ENCODE peak calls at places on chromosome 21, in four cellular contexts. Z is fibroblast of lung, K is GM23338, J is mesenchymal stem cell. D is an unnamed sample.
A peak's percentile ranks its signal among the peaks of the same experiment; 100 is the strongest.

GRCh38 chr21:30482130-30482529 is 2.0 kb upstream of the KRTAP19-1 start:
- DNase-seq in Z (no peak), K (no peak), J (no peak), D (no peak)

GRCh38 chr21:46208761-46209721 is 19.5 kb downstream of the LSS start:
- DNase-seq in Z (no peak), K (no peak), J (no peak), D (no peak)

GRCh38 chr21:35226960-35227741 is 178.0 kb upstream of the RUNX1 start:
- DNase-seq in Z (no peak), K (no peak), J (no peak), D (no peak)

GRCh38 chr21:31337086-31337485 is 7.0 kb downstream of the TIAM1 start:
- DNase-seq in Z (no peak), K (no peak), J (no peak), D (no peak)

GRCh38 chr21:34724857-34725195 is 56.0 kb downstream of the CLIC6 start:
- DNase-seq in Z (no peak), K (no peak), J (no peak), D (no peak)

GRCh38 chr21:15051652-15052554 is 12.9 kb downstream of the NRIP1 start:
- DNase-seq in Z (no peak), K (no peak), J (peak; percentile 55), D (no peak)

GRCh38 chr21:45537746-45538291 is 4.4 kb downstream of the SLC19A1 start:
- DNase-seq in Z (no peak), K (no peak), J (no peak), D (no peak)

GRCh38 chr21:37914211-37914900 is 1.9 kb downstream of the KCNJ6 start:
- DNase-seq in Z (peak; percentile 17), K (peak; percentile 85), J (peak; percentile 54), D (no peak)

GRCh38 chr21:45994738-45995685 is 13.4 kb downstream of the COL6A1 start:
- DNase-seq in Z (no peak), K (no peak), J (no peak), D (no peak)

GRCh38 chr21:42424848-42425602 is 21.3 kb downstream of the UBASH3A start:
- DNase-seq in Z (no peak), K (no peak), J (no peak), D (peak; percentile 44)

GRCh38 chr21:45515241-45516061 is 26.8 kb downstream of the SLC19A1 start:
- DNase-seq in Z (no peak), K (peak; percentile 57), J (no peak), D (no peak)

GRCh38 chr21:44006656-44007055 is 5.5 kb upstream of the TRAPPC10 start:
- DNase-seq in Z (no peak), K (no peak), J (no peak), D (no peak)
- H3K4me2 ChIP-seq in Z (no peak overlapping the region), K (no peak overlapping the region), J (no peak overlapping the region), D (no peak overlapping the region)

DNA sequence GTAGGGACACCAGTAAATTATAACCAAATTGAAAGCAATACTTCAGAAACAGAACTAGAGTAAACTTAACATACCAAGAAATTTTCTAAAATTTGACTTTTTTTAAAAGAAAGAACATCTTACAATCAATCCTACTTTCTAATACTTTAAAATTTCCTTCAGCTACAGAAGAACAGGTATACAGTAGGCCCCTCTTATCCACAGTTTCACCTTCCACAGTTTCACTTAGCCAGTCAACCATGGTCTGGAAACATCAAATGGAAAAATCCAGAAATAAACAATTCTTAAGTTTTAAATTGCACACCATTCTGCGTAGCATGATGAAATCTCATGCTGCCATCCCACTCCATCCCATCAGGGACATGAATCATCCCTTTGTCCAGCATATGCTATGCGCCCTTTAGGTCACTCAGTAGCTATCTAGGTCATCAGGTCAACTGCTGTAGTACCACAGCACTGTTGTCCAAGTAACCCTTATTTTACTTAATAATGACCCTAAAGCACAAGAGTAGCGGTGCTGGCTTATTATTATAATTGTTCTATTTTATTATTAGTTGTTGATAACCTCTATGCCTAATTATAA is 67.7 kb downstream of the HSF2BP start:
- DNase-seq in Z (peak; percentile 50), K (no peak), J (peak; percentile 72), D (peak; percentile 80)
- H3K4me2 ChIP-seq in Z (no peak overlapping the region), K (no peak overlapping the region), J (no peak overlapping the region), D (no peak overlapping the region)

GRCh38 chr21:36547464-36547863 is 67.5 kb upstream of the CLDN14 start:
- DNase-seq in Z (no peak), K (no peak), J (no peak), D (no peak)
- H3K4me2 ChIP-seq in Z (no peak overlapping the region), K (no peak overlapping the region), J (no peak overlapping the region), D (no peak overlapping the region)

GRCh38 chr21:29219165-29219770 is 79.5 kb upstream of the BACH1 start:
- DNase-seq in Z (peak; percentile 51), K (no peak), J (peak; percentile 42), D (no peak)
- H3K4me2 ChIP-seq in Z (no peak overlapping the region), K (no peak overlapping the region), J (no peak overlapping the region), D (no peak overlapping the region)

DNA sequence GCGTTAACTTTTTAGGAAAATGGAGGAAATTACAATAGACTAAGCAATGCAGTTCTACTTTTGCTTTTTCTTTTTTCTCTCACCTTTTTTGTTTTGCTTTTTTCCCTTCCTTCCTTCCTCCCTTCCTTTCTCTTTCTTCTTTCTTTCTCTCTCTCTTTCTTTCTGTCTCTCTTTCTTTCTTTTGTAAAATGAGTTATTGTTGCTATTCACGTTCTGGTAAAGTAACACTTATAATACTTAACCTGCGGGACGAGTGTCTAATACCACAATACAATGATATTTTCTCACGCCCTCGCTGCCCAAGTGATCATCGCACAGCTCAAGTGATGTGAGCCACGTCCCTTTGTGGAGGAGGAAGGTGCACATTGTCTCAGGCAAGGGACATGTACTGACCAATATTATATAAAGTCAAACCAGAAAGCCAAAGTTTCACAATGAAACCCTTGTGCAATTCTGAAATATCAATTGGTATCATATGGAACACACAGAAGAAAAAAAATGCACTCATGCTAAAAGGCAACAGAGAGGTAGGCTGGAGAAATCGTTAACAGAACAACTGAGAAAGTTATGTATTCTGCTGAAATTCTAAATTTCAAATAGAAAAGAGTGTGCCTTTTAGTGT is 1.7 kb downstream of the JAM2 start:
- DNase-seq in Z (no peak), K (no peak), J (no peak), D (no peak)
- H3K4me2 ChIP-seq in Z (peak overlapping the region; percentile 83), K (peak overlapping the region; percentile 97), J (no peak overlapping the region), D (peak overlapping the region; percentile 83)

GRCh38 chr21:38988211-38989096 is 182.7 kb downstream of the ETS2 start:
- DNase-seq in Z (no peak), K (no peak), J (peak; percentile 14), D (no peak)

GRCh38 chr21:38986460-38987395 is 181.0 kb downstream of the ETS2 start:
- DNase-seq in Z (no peak), K (no peak), J (no peak), D (no peak)

GRCh38 chr21:38985423-38986378 is 180.0 kb downstream of the ETS2 start:
- DNase-seq in Z (peak; percentile 98), K (no peak), J (peak; percentile 60), D (no peak)

GRCh38 chr21:38989097-38989744 is 183.5 kb downstream of the ETS2 start:
- DNase-seq in Z (no peak), K (no peak), J (no peak), D (no peak)

DNA sequence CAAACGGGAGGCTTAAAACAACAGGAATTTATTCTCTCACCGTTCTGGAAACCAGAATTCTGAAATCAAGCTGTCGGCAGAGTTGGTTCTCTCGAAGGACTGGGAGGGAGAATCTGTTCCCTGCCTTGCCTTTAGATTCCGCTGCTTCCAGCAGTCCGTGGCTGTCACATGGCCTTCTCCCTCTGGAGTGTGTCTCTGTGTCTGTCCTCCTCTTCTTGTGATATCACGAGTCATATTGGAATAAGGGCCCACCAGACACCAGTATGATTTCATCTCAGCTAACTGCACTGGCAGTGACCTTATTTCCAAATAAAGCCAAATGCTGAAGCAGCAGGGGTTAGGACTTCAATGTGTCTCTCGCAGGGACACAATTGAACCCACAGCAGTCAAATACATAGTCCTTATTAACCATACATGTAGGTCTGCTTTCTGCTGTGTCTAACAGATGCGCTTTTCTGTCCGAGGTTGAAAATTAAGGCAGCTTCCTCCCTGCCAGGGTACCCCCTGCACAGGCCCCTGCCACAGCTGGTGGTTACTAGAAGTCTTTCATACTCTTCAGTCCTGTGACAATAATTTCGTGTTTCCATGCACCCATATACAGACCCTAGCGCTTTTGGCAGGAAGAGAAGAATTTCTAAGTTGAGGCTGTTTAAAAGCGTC is 182.0 kb downstream of the ETS2 start:
- DNase-seq in Z (no peak), K (no peak), J (peak; percentile 53), D (no peak)
- H3K4me2 ChIP-seq in Z (no peak overlapping the region), K (peak overlapping the region; percentile 4), J (no peak overlapping the region), D (no peak overlapping the region)

D was measured in endothelial cell of umbilical vein.